ENCODE peak calls at places on chromosomes 16 and 17, in six cellular contexts. One of them, this sample, is unnamed.

GRCh38 chr16:69195371-69196029 is 8.5 kb downstream of the SNTB2 start:
- DNase-seq in HepG2: no peak
- DNase-seq in SK-N-SH: no peak
- DNase-seq in K562: no peak
- DNase-seq in HCT116: no peak
- DNase-seq in GM12878: no peak
- DNase-seq in this sample: no peak

GRCh38 chr17:1031711-1032110 is 34.8 kb downstream of the TIMM22 start:
- DNase-seq in HepG2: no peak
- DNase-seq in SK-N-SH: peak
- DNase-seq in K562: no peak
- DNase-seq in HCT116: no peak
- DNase-seq in GM12878: no peak
- DNase-seq in this sample: peak

GRCh38 chr17:77610980-77611641 is 347.4 kb upstream of the TNRC6C start:
- DNase-seq in HepG2: no peak
- DNase-seq in SK-N-SH: no peak
- DNase-seq in K562: no peak
- DNase-seq in HCT116: no peak
- DNase-seq in GM12878: no peak
- DNase-seq in this sample: no peak

GRCh38 chr16:12188674-12189249 is 212.2 kb downstream of the SNX29 start:
- DNase-seq in HepG2: no peak
- DNase-seq in SK-N-SH: no peak
- DNase-seq in K562: no peak
- DNase-seq in HCT116: no peak
- DNase-seq in GM12878: no peak
- DNase-seq in this sample: no peak

GRCh38 chr16:77462894-77463293 is 28.1 kb upstream of the ADAMTS18 start:
- DNase-seq in HepG2: no peak
- DNase-seq in SK-N-SH: no peak
- DNase-seq in K562: no peak
- DNase-seq in HCT116: no peak
- DNase-seq in GM12878: no peak
- DNase-seq in this sample: no peak

GRCh38 chr17:77145635-77146632 is 5.2 kb downstream of the SEC14L1 start:
- DNase-seq in HepG2: peak
- DNase-seq in SK-N-SH: peak
- DNase-seq in K562: no peak
- DNase-seq in HCT116: no peak
- DNase-seq in GM12878: peak
- DNase-seq in this sample: no peak

GRCh38 chr17:64920419-64921172 is 1.3 kb upstream of the LRRC37A3 start:
- DNase-seq in HepG2: peak
- DNase-seq in SK-N-SH: no peak
- DNase-seq in K562: peak
- DNase-seq in HCT116: no peak
- DNase-seq in GM12878: no peak
- DNase-seq in this sample: no peak

GRCh38 chr17:51869387-51869786 is 289.1 kb downstream of the CA10 start:
- DNase-seq in HepG2: peak
- DNase-seq in SK-N-SH: no peak
- DNase-seq in K562: peak
- DNase-seq in HCT116: no peak
- DNase-seq in GM12878: no peak
- DNase-seq in this sample: peak

GRCh38 chr17:79657036-79657435 is 46.2 kb upstream of the RBFOX3 start:
- DNase-seq in HepG2: no peak
- DNase-seq in SK-N-SH: no peak
- DNase-seq in K562: no peak
- DNase-seq in HCT116: no peak
- DNase-seq in GM12878: no peak
- DNase-seq in this sample: no peak

GRCh38 chr16:11692651-11693050 is 24.4 kb downstream of the SNN start:
- DNase-seq in HepG2: no peak
- DNase-seq in SK-N-SH: no peak
- DNase-seq in K562: no peak
- DNase-seq in HCT116: no peak
- DNase-seq in GM12878: no peak
- DNase-seq in this sample: no peak

GRCh38 chr17:44807817-44808155 is 22.3 kb downstream of the GJC1 start:
- DNase-seq in HepG2: no peak
- DNase-seq in SK-N-SH: no peak
- DNase-seq in K562: no peak
- DNase-seq in HCT116: no peak
- DNase-seq in GM12878: no peak
- DNase-seq in this sample: no peak

GRCh38 chr17:44808156-44808555 is 21.9 kb downstream of the GJC1 start:
- DNase-seq in HepG2: no peak
- DNase-seq in SK-N-SH: no peak
- DNase-seq in K562: no peak
- DNase-seq in HCT116: no peak
- DNase-seq in GM12878: no peak
- DNase-seq in this sample: no peak

GRCh38 chr17:44801880-44802279 is 28.2 kb downstream of the GJC1 start:
- DNase-seq in HepG2: no peak
- DNase-seq in SK-N-SH: no peak
- DNase-seq in K562: no peak
- DNase-seq in HCT116: no peak
- DNase-seq in GM12878: no peak
- DNase-seq in this sample: no peak

GRCh38 chr17:44804301-44805061 is 25.6 kb downstream of the GJC1 start:
- DNase-seq in HepG2: no peak
- DNase-seq in SK-N-SH: no peak
- DNase-seq in K562: no peak
- DNase-seq in HCT116: no peak
- DNase-seq in GM12878: no peak
- DNase-seq in this sample: no peak

DNA sequence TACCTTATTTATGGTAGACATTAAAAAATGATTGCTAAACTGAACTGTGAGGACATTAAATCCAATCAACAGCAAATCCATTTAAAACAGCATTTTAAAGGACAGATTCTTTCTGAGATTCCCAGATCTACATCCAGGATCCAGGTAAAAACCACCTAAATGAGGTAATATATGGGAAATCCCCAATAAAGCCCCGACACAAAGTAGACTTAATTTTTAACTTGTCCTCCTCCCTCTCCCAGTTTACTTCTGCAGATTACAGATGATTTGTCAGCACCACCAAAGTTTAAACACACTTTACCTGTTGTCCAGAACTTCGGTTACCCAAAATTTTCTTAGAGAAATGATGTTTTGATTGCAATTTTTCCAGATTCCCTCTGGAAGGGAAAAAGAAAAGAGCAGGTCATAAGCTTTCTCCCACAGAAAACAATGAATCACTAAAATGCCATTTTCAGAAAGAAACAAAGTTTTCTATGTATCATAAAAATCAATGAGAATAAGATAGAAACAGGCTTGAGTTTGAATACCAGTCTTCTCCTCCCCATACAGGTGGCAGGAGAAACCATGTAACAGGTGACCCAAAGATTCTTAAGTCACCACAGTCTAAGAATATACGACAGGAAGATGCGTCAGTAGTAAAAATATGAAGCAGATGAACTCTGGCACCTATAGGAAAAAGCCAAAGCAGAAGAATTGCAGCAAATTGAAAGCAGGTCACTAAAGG is 22.8 kb downstream of the GJC1 start:
- DNase-seq in HepG2: no peak
- DNase-seq in SK-N-SH: no peak
- DNase-seq in K562: no peak
- DNase-seq in HCT116: no peak
- DNase-seq in GM12878: no peak
- DNase-seq in this sample: no peak
- TF ChIP-seq YY1 in HepG2: no peak
- TF ChIP-seq YY1 in SK-N-SH: no peak
- TF ChIP-seq YY1 in K562: no peak
- TF ChIP-seq YY1 in HCT116: no peak
- TF ChIP-seq YY1 in GM12878: no peak
- TF ChIP-seq YY1 in this sample: no peak

GRCh38 chr17:61251939-61252865 is 147.4 kb upstream of the TBX2 start:
- DNase-seq in HepG2: no peak
- DNase-seq in SK-N-SH: peak
- DNase-seq in K562: no peak
- DNase-seq in HCT116: no peak
- DNase-seq in GM12878: no peak
- DNase-seq in this sample: no peak
- TF ChIP-seq YY1 in HepG2: no peak
- TF ChIP-seq YY1 in SK-N-SH: peak
- TF ChIP-seq YY1 in K562: no peak
- TF ChIP-seq YY1 in HCT116: no peak
- TF ChIP-seq YY1 in GM12878: no peak
- TF ChIP-seq YY1 in this sample: no peak

GRCh38 chr16:2230376-2230775 is 5.9 kb upstream of the DNASE1L2 start:
- DNase-seq in HepG2: no peak
- DNase-seq in SK-N-SH: no peak
- DNase-seq in K562: no peak
- DNase-seq in HCT116: no peak
- DNase-seq in GM12878: no peak
- DNase-seq in this sample: no peak
- TF ChIP-seq YY1 in HepG2: no peak
- TF ChIP-seq YY1 in SK-N-SH: no peak
- TF ChIP-seq YY1 in K562: no peak
- TF ChIP-seq YY1 in HCT116: no peak
- TF ChIP-seq YY1 in GM12878: no peak
- TF ChIP-seq YY1 in this sample: no peak

GRCh38 chr16:54927125-54928015 is 3.3 kb upstream of the IRX5 start:
- DNase-seq in HepG2: no peak
- DNase-seq in SK-N-SH: no peak
- DNase-seq in K562: peak
- DNase-seq in HCT116: no peak
- DNase-seq in GM12878: no peak
- DNase-seq in this sample: no peak

GRCh38 chr16:54928016-54928356 is 2.7 kb upstream of the IRX5 start:
- DNase-seq in HepG2: no peak
- DNase-seq in SK-N-SH: no peak
- DNase-seq in K562: peak
- DNase-seq in HCT116: no peak
- DNase-seq in GM12878: no peak
- DNase-seq in this sample: no peak

GRCh38 chr16:54928421-54929089 is 2.1 kb upstream of the IRX5 start:
- DNase-seq in HepG2: no peak
- DNase-seq in SK-N-SH: peak
- DNase-seq in K562: peak
- DNase-seq in HCT116: no peak
- DNase-seq in GM12878: no peak
- DNase-seq in this sample: no peak

GRCh38 chr16:54923988-54924387 is 6.7 kb upstream of the IRX5 start:
- DNase-seq in HepG2: no peak
- DNase-seq in SK-N-SH: no peak
- DNase-seq in K562: no peak
- DNase-seq in HCT116: no peak
- DNase-seq in GM12878: no peak
- DNase-seq in this sample: no peak

DNA sequence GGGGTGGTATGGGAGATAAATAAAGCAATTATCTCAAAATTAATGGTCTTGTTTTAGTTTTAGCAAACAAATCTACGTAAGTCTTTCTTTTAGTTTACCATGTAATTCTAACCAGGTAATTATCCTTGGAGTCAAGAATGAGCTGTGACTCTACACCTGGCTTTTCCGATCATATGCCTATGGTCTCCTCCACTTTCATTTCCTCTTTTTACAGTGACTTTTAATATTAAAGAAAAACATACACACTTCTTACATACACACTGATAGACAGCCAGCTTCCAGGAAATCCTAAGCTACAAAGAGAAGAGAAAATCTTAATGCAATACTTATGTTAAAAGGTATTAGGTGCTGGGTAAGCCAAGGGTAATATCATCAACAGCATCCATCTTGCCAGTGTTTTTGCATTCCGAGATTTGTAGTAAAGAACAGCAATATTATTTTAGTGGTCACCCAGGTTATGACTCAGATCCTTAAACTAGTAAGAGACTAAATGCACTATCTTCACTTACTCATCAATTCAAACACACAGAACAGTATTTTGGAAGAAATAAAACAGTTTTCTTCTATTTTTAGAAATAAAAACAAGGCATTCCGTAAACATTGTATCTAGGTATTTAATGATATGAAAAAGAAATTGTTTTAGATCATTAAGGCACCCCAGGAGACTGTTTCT is 4.4 kb upstream of the IRX5 start:
- DNase-seq in HepG2: no peak
- DNase-seq in SK-N-SH: no peak
- DNase-seq in K562: no peak
- DNase-seq in HCT116: no peak
- DNase-seq in GM12878: no peak
- DNase-seq in this sample: no peak
- TF ChIP-seq YY1 in HepG2: no peak
- TF ChIP-seq YY1 in SK-N-SH: peak
- TF ChIP-seq YY1 in K562: no peak
- TF ChIP-seq YY1 in HCT116: no peak
- TF ChIP-seq YY1 in GM12878: no peak
- TF ChIP-seq YY1 in this sample: no peak

GRCh38 chr16:73414636-73415035 is 366.7 kb upstream of the ZFHX3 start:
- DNase-seq in HepG2: no peak
- DNase-seq in SK-N-SH: no peak
- DNase-seq in K562: no peak
- DNase-seq in HCT116: no peak
- DNase-seq in GM12878: no peak
- DNase-seq in this sample: no peak

GRCh38 chr16:73418746-73419145 is 370.8 kb upstream of the ZFHX3 start:
- DNase-seq in HepG2: no peak
- DNase-seq in SK-N-SH: no peak
- DNase-seq in K562: no peak
- DNase-seq in HCT116: no peak
- DNase-seq in GM12878: no peak
- DNase-seq in this sample: no peak

GRCh38 chr16:73418051-73418450 is 370.1 kb upstream of the ZFHX3 start:
- DNase-seq in HepG2: no peak
- DNase-seq in SK-N-SH: no peak
- DNase-seq in K562: no peak
- DNase-seq in HCT116: no peak
- DNase-seq in GM12878: no peak
- DNase-seq in this sample: no peak

GRCh38 chr16:73420244-73421040 is 372.5 kb upstream of the ZFHX3 start:
- DNase-seq in HepG2: no peak
- DNase-seq in SK-N-SH: no peak
- DNase-seq in K562: no peak
- DNase-seq in HCT116: no peak
- DNase-seq in GM12878: no peak
- DNase-seq in this sample: no peak
- TF ChIP-seq YY1 in HepG2: no peak
- TF ChIP-seq YY1 in SK-N-SH: no peak
- TF ChIP-seq YY1 in K562: no peak
- TF ChIP-seq YY1 in HCT116: no peak
- TF ChIP-seq YY1 in GM12878: no peak
- TF ChIP-seq YY1 in this sample: no peak

GRCh38 chr17:57869599-57870282 is 19.9 kb upstream of the MRPS23 start:
- DNase-seq in HepG2: no peak
- DNase-seq in SK-N-SH: no peak
- DNase-seq in K562: no peak
- DNase-seq in HCT116: no peak
- DNase-seq in GM12878: no peak
- DNase-seq in this sample: no peak
- TF ChIP-seq YY1 in HepG2: no peak
- TF ChIP-seq YY1 in SK-N-SH: no peak
- TF ChIP-seq YY1 in K562: no peak
- TF ChIP-seq YY1 in HCT116: no peak
- TF ChIP-seq YY1 in GM12878: no peak
- TF ChIP-seq YY1 in this sample: no peak

GRCh38 chr16:29231231-29231630 is 175.3 kb downstream of the NPIPB11 start:
- DNase-seq in HepG2: no peak
- DNase-seq in SK-N-SH: no peak
- DNase-seq in K562: no peak
- DNase-seq in HCT116: no peak
- DNase-seq in GM12878: no peak
- DNase-seq in this sample: no peak
- TF ChIP-seq YY1 in HepG2: no peak
- TF ChIP-seq YY1 in SK-N-SH: no peak
- TF ChIP-seq YY1 in K562: no peak
- TF ChIP-seq YY1 in HCT116: no peak
- TF ChIP-seq YY1 in GM12878: no peak
- TF ChIP-seq YY1 in this sample: no peak

This sample was measured in NT2/D1.